ENCODE peak calls at places on chromosomes 7 and 10, in five cellular contexts. One of them, this sample, is unnamed.

GRCh38 chr10:128047337-128047736 is 78.9 kb downstream of the MKI67 start:
- DNase-seq in GM19239: peak
- DNase-seq in activated T-helper 1 cell treated with anti-CD3 and anti-CD28 coated beads, Interleukin-12 subunit alpha, Interleukin-12 subunit beta, Interleukin-2, Interleukin-4 antibody, amounts not matched to agents 30 ng/mL and 10 ng/mL and 1 ng/mL, durations not matched to agents 14 hours and 24 hours and 36 hours: peak
- DNase-seq in fibroblast of lung: no peak
- DNase-seq in AG04450: no peak
- DNase-seq in this sample: peak

GRCh38 chr10:31129261-31129660 is 97.6 kb upstream of the ZNF438 start:
- DNase-seq in GM19239: no peak
- DNase-seq in activated T-helper 1 cell treated with anti-CD3 and anti-CD28 coated beads, Interleukin-12 subunit alpha, Interleukin-12 subunit beta, Interleukin-2, Interleukin-4 antibody, amounts not matched to agents 30 ng/mL and 10 ng/mL and 1 ng/mL, durations not matched to agents 14 hours and 24 hours and 36 hours: no peak
- DNase-seq in fibroblast of lung: peak
- DNase-seq in AG04450: peak
- DNase-seq in this sample: no peak

GRCh38 chr7:30908681-30909080 is 3.0 kb upstream of the AQP1 start:
- DNase-seq in GM19239: no peak
- DNase-seq in activated T-helper 1 cell treated with anti-CD3 and anti-CD28 coated beads, Interleukin-12 subunit alpha, Interleukin-12 subunit beta, Interleukin-2, Interleukin-4 antibody, amounts not matched to agents 30 ng/mL and 10 ng/mL and 1 ng/mL, durations not matched to agents 14 hours and 24 hours and 36 hours: no peak
- DNase-seq in fibroblast of lung: no peak
- DNase-seq in AG04450: no peak
- DNase-seq in this sample: peak

GRCh38 chr10:52883996-52884871 is 111.7 kb upstream of the MBL2 start:
- DNase-seq in GM19239: peak
- DNase-seq in activated T-helper 1 cell treated with anti-CD3 and anti-CD28 coated beads, Interleukin-12 subunit alpha, Interleukin-12 subunit beta, Interleukin-2, Interleukin-4 antibody, amounts not matched to agents 30 ng/mL and 10 ng/mL and 1 ng/mL, durations not matched to agents 14 hours and 24 hours and 36 hours: no peak
- DNase-seq in fibroblast of lung: peak
- DNase-seq in AG04450: peak
- DNase-seq in this sample: peak

GRCh38 chr10:62934258-62934657 is 118.1 kb upstream of the EGR2 start:
- DNase-seq in GM19239: no peak
- DNase-seq in activated T-helper 1 cell treated with anti-CD3 and anti-CD28 coated beads, Interleukin-12 subunit alpha, Interleukin-12 subunit beta, Interleukin-2, Interleukin-4 antibody, amounts not matched to agents 30 ng/mL and 10 ng/mL and 1 ng/mL, durations not matched to agents 14 hours and 24 hours and 36 hours: no peak
- DNase-seq in fibroblast of lung: no peak
- DNase-seq in AG04450: no peak
- DNase-seq in this sample: no peak

GRCh38 chr7:50749908-50750307 is 32.8 kb downstream of the GRB10 start:
- DNase-seq in GM19239: no peak
- DNase-seq in activated T-helper 1 cell treated with anti-CD3 and anti-CD28 coated beads, Interleukin-12 subunit alpha, Interleukin-12 subunit beta, Interleukin-2, Interleukin-4 antibody, amounts not matched to agents 30 ng/mL and 10 ng/mL and 1 ng/mL, durations not matched to agents 14 hours and 24 hours and 36 hours: no peak
- DNase-seq in fibroblast of lung: no peak
- DNase-seq in AG04450: no peak
- DNase-seq in this sample: no peak

GRCh38 chr7:116805100-116805544 is 57.3 kb upstream of the CAPZA2 start:
- DNase-seq in GM19239: no peak
- DNase-seq in activated T-helper 1 cell treated with anti-CD3 and anti-CD28 coated beads, Interleukin-12 subunit alpha, Interleukin-12 subunit beta, Interleukin-2, Interleukin-4 antibody, amounts not matched to agents 30 ng/mL and 10 ng/mL and 1 ng/mL, durations not matched to agents 14 hours and 24 hours and 36 hours: no peak
- DNase-seq in fibroblast of lung: peak
- DNase-seq in AG04450: peak
- DNase-seq in this sample: no peak

GRCh38 chr7:68964060-68964459 is 634.2 kb upstream of the AUTS2 start:
- DNase-seq in GM19239: no peak
- DNase-seq in activated T-helper 1 cell treated with anti-CD3 and anti-CD28 coated beads, Interleukin-12 subunit alpha, Interleukin-12 subunit beta, Interleukin-2, Interleukin-4 antibody, amounts not matched to agents 30 ng/mL and 10 ng/mL and 1 ng/mL, durations not matched to agents 14 hours and 24 hours and 36 hours: no peak
- DNase-seq in fibroblast of lung: no peak
- DNase-seq in AG04450: no peak
- DNase-seq in this sample: no peak

GRCh38 chr10:21516270-21517131 is 9.0 kb downstream of the SKIDA1 start:
- DNase-seq in GM19239: no peak
- DNase-seq in activated T-helper 1 cell treated with anti-CD3 and anti-CD28 coated beads, Interleukin-12 subunit alpha, Interleukin-12 subunit beta, Interleukin-2, Interleukin-4 antibody, amounts not matched to agents 30 ng/mL and 10 ng/mL and 1 ng/mL, durations not matched to agents 14 hours and 24 hours and 36 hours: peak
- DNase-seq in fibroblast of lung: peak
- DNase-seq in AG04450: no peak
- DNase-seq in this sample: peak

This sample was measured in GM13977.